ENCODE peak calls at places on chromosomes 7 and 10, in four cellular contexts. C is aorta, Y is AG10803, N is A549. B is an unnamed sample.

GRCh38 chr10:73887038-73888015 is 13.0 kb upstream of the CAMK2G start:
- DNase-seq in C (peak; percentile 93), Y (peak; percentile 93), N (peak; percentile 62), B (peak; percentile 97)

GRCh38 chr10:109089779-109090178 is 833.5 kb downstream of the XPNPEP1 start:
- DNase-seq in C (no peak), Y (no peak), N (no peak), B (no peak)

GRCh38 chr7:21504021-21504420 is 38.8 kb upstream of the DNAH11 start:
- DNase-seq in C (no peak), Y (no peak), N (no peak), B (no peak)

GRCh38 chr10:69577268-69578232 is 4.3 kb upstream of the NEUROG3 start:
- DNase-seq in C (no peak), Y (no peak), N (no peak), B (no peak)

GRCh38 chr10:103546401-103546800 is 52.9 kb downstream of the NEURL1 start:
- DNase-seq in C (no peak), Y (no peak), N (no peak), B (no peak)

GRCh38 chr7:35697414-35698175 is 2.7 kb upstream of the HERPUD2 start:
- DNase-seq in C (no peak), Y (peak; percentile 69), N (no peak), B (peak; percentile 61)

GRCh38 chr7:1819258-1819841 is 149.3 kb downstream of the ELFN1 start:
- DNase-seq in C (peak; percentile 26), Y (no peak), N (no peak), B (no peak)

GRCh38 chr10:102066421-102067068 is 1.4 kb downstream of the HPS6 start:
- DNase-seq in C (peak; percentile 45), Y (no peak), N (no peak), B (no peak)

GRCh38 chr7:104209063-104209462 is 1.2 kb upstream of the ORC5 start:
- DNase-seq in C (no peak), Y (no peak), N (no peak), B (no peak)

GRCh38 chr7:158943234-158943633 is 86.9 kb downstream of the DYNC2I1 start:
- DNase-seq in C (no peak), Y (no peak), N (no peak), B (no peak)

GRCh38 chr7:155210386-155210785 is 87.3 kb upstream of the INSIG1 start:
- DNase-seq in C (peak; percentile 27), Y (no peak), N (no peak), B (no peak)

GRCh38 chr7:95843286-95843685 is 70.9 kb downstream of the DYNC1I1 start:
- DNase-seq in C (no peak), Y (peak; percentile 27), N (no peak), B (peak; percentile 7)

GRCh38 chr10:131251146-131251541 is 60.4 kb downstream of the TCERG1L start:
- DNase-seq in C (no peak), Y (no peak), N (no peak), B (no peak)

GRCh38 chr7:27191081-27191715 is 6.2 kb upstream of the HOXA11 start:
- DNase-seq in C (no peak), Y (no peak), N (no peak), B (no peak)

GRCh38 chr7:93715234-93715633 is 140.7 kb upstream of the CALCR start:
- DNase-seq in C (peak; percentile 58), Y (peak; percentile 54), N (peak; percentile 43), B (peak; percentile 59)

GRCh38 chr10:21519981-21520436 is 5.5 kb downstream of the SKIDA1 start:
- DNase-seq in C (no peak), Y (peak; percentile 79), N (no peak), B (peak; percentile 76)

GRCh38 chr10:88228130-88228529 is 355.0 kb downstream of the RNLS start:
- DNase-seq in C (no peak), Y (no peak), N (no peak), B (no peak)

GRCh38 chr7:140141256-140141655 is 35.5 kb downstream of the KDM7A start:
- DNase-seq in C (no peak), Y (no peak), N (no peak), B (no peak)

GRCh38 chr10:111856631-111857030 is 326.9 kb downstream of the GPAM start:
- DNase-seq in C (no peak), Y (peak; percentile 8), N (no peak), B (no peak)

GRCh38 chr10:92268763-92269162 is 22.1 kb downstream of the CPEB3 start:
- DNase-seq in C (no peak), Y (no peak), N (no peak), B (no peak)

GRCh38 chr10:113547426-113547825 is 5.4 kb upstream of the HABP2 start:
- DNase-seq in C (no peak), Y (no peak), N (no peak), B (no peak)

GRCh38 chr7:11620822-11621395 is 211.1 kb downstream of the THSD7A start:
- DNase-seq in C (no peak), Y (no peak), N (no peak), B (no peak)

GRCh38 chr7:70681847-70682350 is 450.0 kb upstream of the GALNT17 start:
- DNase-seq in C (no peak), Y (no peak), N (no peak), B (no peak)

GRCh38 chr10:4807803-4808507 is 18.1 kb upstream of the AKR1E2 start:
- DNase-seq in C (no peak), Y (peak; percentile 89), N (peak; percentile 38), B (peak; percentile 66)

GRCh38 chr10:14560274-14560673 is 214.4 kb downstream of the FAM107B start:
- DNase-seq in C (no peak), Y (no peak), N (peak; percentile 48), B (peak; percentile 37)

GRCh38 chr10:21525367-21526183 is at the start of gene SKIDA1:
- DNase-seq in C (peak; percentile 89), Y (peak; percentile 89), N (peak; percentile 69), B (peak; percentile 90)

GRCh38 chr10:1119027-1119426 is 62.8 kb downstream of the WDR37 start:
- DNase-seq in C (no peak), Y (no peak), N (no peak), B (no peak)

GRCh38 chr7:43248961-43249807 is 136.7 kb downstream of the HECW1 start:
- DNase-seq in C (no peak), Y (peak; percentile 65), N (peak; percentile 86), B (peak; percentile 55)

GRCh38 chr10:113854757-113855626 is 531 bp downstream of the NHLRC2 start:
- DNase-seq in C (peak; percentile 77), Y (peak; percentile 47), N (peak; percentile 72), B (peak; percentile 78)

GRCh38 chr10:31426425-31426824 is 107.4 kb downstream of the ZEB1 start:
- DNase-seq in C (no peak), Y (peak; percentile 64), N (no peak), B (peak; percentile 56)

GRCh38 chr10:56142092-56142728 is 218.8 kb downstream of the ZWINT start:
- DNase-seq in C (no peak), Y (no peak), N (no peak), B (no peak)

GRCh38 chr7:105808703-105809590 is 67.5 kb downstream of the ATXN7L1 start:
- DNase-seq in C (peak; percentile 65), Y (peak; percentile 45), N (no peak), B (no peak)

GRCh38 chr10:43230101-43230908 is 36.6 kb downstream of the RASGEF1A start:
- DNase-seq in C (peak; percentile 29), Y (no peak), N (no peak), B (no peak)

GRCh38 chr7:103989785-103990775 is 622 bp upstream of the RELN start:
- DNase-seq in C (no peak), Y (peak; percentile 17), N (peak; percentile 3), B (peak; percentile 33)

GRCh38 chr7:156036153-156036552 is 223.9 kb upstream of the SHH start:
- DNase-seq in C (no peak), Y (no peak), N (no peak), B (no peak)

GRCh38 chr10:18204050-18204449 is 63.8 kb downstream of the CACNB2 start:
- DNase-seq in C (no peak), Y (no peak), N (no peak), B (no peak)

GRCh38 chr7:151814400-151814914 is 62.5 kb downstream of the PRKAG2 start:
- DNase-seq in C (no peak), Y (no peak), N (no peak), B (peak; percentile 20)
- H3K4me3 ChIP-seq in C (no peak overlapping the region), Y (no peak overlapping the region), N (no peak overlapping the region), B (no peak overlapping the region)

GRCh38 chr7:36777062-36777461 is 52.8 kb upstream of the AOAH start:
- DNase-seq in C (no peak), Y (no peak), N (no peak), B (no peak)

GRCh38 chr7:36775673-36776072 is 51.4 kb upstream of the AOAH start:
- DNase-seq in C (no peak), Y (no peak), N (no peak), B (no peak)

GRCh38 chr7:36777855-36778254 is 53.6 kb upstream of the AOAH start:
- DNase-seq in C (no peak), Y (no peak), N (no peak), B (no peak)

GRCh38 chr7:36775061-36775631 is 50.9 kb upstream of the AOAH start:
- DNase-seq in C (no peak), Y (no peak), N (no peak), B (no peak)
- H3K4me3 ChIP-seq in C (no peak overlapping the region), Y (no peak overlapping the region), N (no peak overlapping the region), B (no peak overlapping the region)

GRCh38 chr10:123062726-123063125 is 53.9 kb downstream of the ACADSB start:
- DNase-seq in C (no peak), Y (no peak), N (no peak), B (no peak)
- H3K4me3 ChIP-seq in C (no peak overlapping the region), Y (no peak overlapping the region), N (no peak overlapping the region), B (no peak overlapping the region)

GRCh38 chr10:110356628-110357245 is 52.0 kb upstream of the SMNDC1 start:
- DNase-seq in C (no peak), Y (no peak), N (no peak), B (peak; percentile 64)
- H3K4me3 ChIP-seq in C (no peak overlapping the region), Y (no peak overlapping the region), N (no peak overlapping the region), B (peak overlapping the region; percentile 7)

GRCh38 chr10:13337827-13338196 is 10.3 kb downstream of the SEPHS1 start:
- DNase-seq in C (no peak), Y (no peak), N (no peak), B (no peak)

GRCh38 chr10:13337128-13337826 is 10.8 kb downstream of the SEPHS1 start:
- DNase-seq in C (no peak), Y (no peak), N (no peak), B (no peak)

GRCh38 chr10:13340626-13341370 is 7.3 kb downstream of the SEPHS1 start:
- DNase-seq in C (no peak), Y (no peak), N (no peak), B (no peak)

GRCh38 chr10:13338337-13339128 is 9.6 kb downstream of the SEPHS1 start:
- DNase-seq in C (no peak), Y (peak; percentile 88), N (no peak), B (peak; percentile 90)

GRCh38 chr10:13340068-13340467 is 8.0 kb downstream of the SEPHS1 start:
- DNase-seq in C (no peak), Y (no peak), N (no peak), B (no peak)
- H3K4me3 ChIP-seq in C (no peak overlapping the region), Y (no peak overlapping the region), N (no peak overlapping the region), B (peak overlapping the region; percentile 51)

GRCh38 chr7:815284-816216 is 16.7 kb upstream of the SUN1 start:
- DNase-seq in C (no peak), Y (no peak), N (peak; percentile 23), B (peak; percentile 34)
- H3K4me3 ChIP-seq in C (no peak overlapping the region), Y (peak overlapping the region; percentile 57), N (peak overlapping the region; percentile 97), B (peak overlapping the region; percentile 70)

B was measured in adipocyte.